ENCODE peak calls at places on chromosome 15, in ten cellular contexts. P is naive B cell; O is choroid plexus epithelial cell; G is RWPE1; Z is cardiac muscle cell; K is activated naive CD8-positive, alpha-beta T cell treated with anti-CD3 and anti-CD28 coated beads for 36 hours; C is left kidney; Y is chondrocyte; I is posterior cingulate gyrus; T is progenitor cell of endocrine pancreas. S is an unnamed sample.

GRCh38 chr15:71366926-71367325 is 251.7 kb downstream of the THSD4 start:
- DNase-seq in P (no peak), O (peak; percentile 50), G (no peak), Z (no peak), K (no peak), C (no peak), Y (no peak), I (no peak), T (no peak), S (no peak)

GRCh38 chr15:48603123-48603500 is 42.4 kb downstream of the FBN1 start:
- DNase-seq in P (no peak), O (no peak), G (no peak), Z (peak; percentile 47), K (no peak), C (no peak), Y (no peak), I (no peak), T (no peak), S (no peak)

GRCh38 chr15:68820205-68820588 is 498 bp downstream of the ANP32A start:
- DNase-seq in P (peak; percentile 62), O (no peak), G (peak; percentile 26), Z (peak; percentile 50), K (peak; percentile 69), C (peak; percentile 83), Y (no peak), I (no peak), T (peak; percentile 34), S (no peak)

GRCh38 chr15:74967670-74968069 is 11.1 kb upstream of the RPP25 start:
- DNase-seq in P (no peak), O (no peak), G (no peak), Z (no peak), K (no peak), C (no peak), Y (no peak), I (peak; percentile 5), T (no peak), S (no peak)

GRCh38 chr15:40092416-40093223 is 16.1 kb downstream of the BMF start:
- DNase-seq in P (no peak), O (peak; percentile 78), G (no peak), Z (peak; percentile 86), K (no peak), C (peak; percentile 97), Y (no peak), I (no peak), T (no peak), S (no peak)

GRCh38 chr15:66388057-66388363 is 1.3 kb downstream of the MAP2K1 start:
- DNase-seq in P (no peak), O (no peak), G (no peak), Z (no peak), K (no peak), C (no peak), Y (no peak), I (no peak), T (no peak), S (no peak)

GRCh38 chr15:74156018-74156417 is 17.5 kb upstream of the ISLR start:
- DNase-seq in P (no peak), O (no peak), G (no peak), Z (no peak), K (no peak), C (no peak), Y (no peak), I (no peak), T (no peak), S (no peak)

GRCh38 chr15:32659340-32659831 is 17.9 kb downstream of the SCG5 start:
- DNase-seq in P (no peak), O (peak; percentile 57), G (peak; percentile 89), Z (no peak), K (no peak), C (no peak), Y (no peak), I (no peak), T (no peak), S (no peak)

GRCh38 chr15:90680371-90680935 is 36.7 kb upstream of the BLM start:
- DNase-seq in P (no peak), O (peak; percentile 85), G (peak; percentile 73), Z (peak; percentile 86), K (no peak), C (no peak), Y (no peak), I (no peak), T (no peak), S (peak; percentile 76)

GRCh38 chr15:56286213-56286612 is 42.5 kb upstream of the RFX7 start:
- DNase-seq in P (no peak), O (no peak), G (no peak), Z (no peak), K (no peak), C (no peak), Y (no peak), I (no peak), T (no peak), S (no peak)

GRCh38 chr15:98586066-98586465 is 62.3 kb upstream of the IGF1R start:
- DNase-seq in P (no peak), O (no peak), G (no peak), Z (no peak), K (no peak), C (no peak), Y (no peak), I (no peak), T (no peak), S (no peak)

GRCh38 chr15:27258287-27258686 is 287.3 kb downstream of the GABRG3 start:
- DNase-seq in P (no peak), O (no peak), G (no peak), Z (no peak), K (no peak), C (no peak), Y (no peak), I (no peak), T (no peak), S (no peak)

GRCh38 chr15:76059320-76060097 is at the start of gene TMEM266:
- DNase-seq in P (peak; percentile 12), O (peak; percentile 8), G (peak; percentile 57), Z (peak; percentile 20), K (peak; percentile 47), C (peak; percentile 88), Y (no peak), I (no peak), T (peak; percentile 62), S (peak; percentile 13)

GRCh38 chr15:92891533-92892200 is 8.5 kb upstream of the CHD2 start:
- DNase-seq in P (no peak), O (no peak), G (no peak), Z (no peak), K (no peak), C (no peak), Y (no peak), I (no peak), T (no peak), S (no peak)

GRCh38 chr15:63040954-63041353 is 1.6 kb upstream of the TPM1 start:
- DNase-seq in P (no peak), O (no peak), G (no peak), Z (no peak), K (no peak), C (peak; percentile 41), Y (no peak), I (no peak), T (no peak), S (no peak)

GRCh38 chr15:79084308-79084968 is 6.1 kb downstream of the RASGRF1 start:
- DNase-seq in P (no peak), O (no peak), G (no peak), Z (no peak), K (no peak), C (no peak), Y (no peak), I (no peak), T (no peak), S (no peak)

GRCh38 chr15:90232941-90233700 is 620 bp downstream of the CIB1 start:
- DNase-seq in P (peak; percentile 24), O (peak; percentile 45), G (peak; percentile 70), Z (peak; percentile 42), K (peak; percentile 75), C (peak; percentile 80), Y (no peak), I (peak; percentile 81), T (peak; percentile 51), S (peak; percentile 45)

GRCh38 chr15:57947781-57948180 is 117.7 kb downstream of the ALDH1A2 start:
- DNase-seq in P (no peak), O (peak; percentile 20), G (no peak), Z (peak; percentile 43), K (no peak), C (peak; percentile 28), Y (no peak), I (no peak), T (no peak), S (no peak)

GRCh38 chr15:31309893-31310606 is 16.6 kb upstream of the KLF13 start:
- DNase-seq in P (no peak), O (no peak), G (no peak), Z (no peak), K (no peak), C (no peak), Y (no peak), I (peak; percentile 17), T (peak; percentile 2), S (no peak)

GRCh38 chr15:70054366-70054765 is 43.4 kb downstream of the TLE3 start:
- DNase-seq in P (no peak), O (no peak), G (no peak), Z (no peak), K (no peak), C (no peak), Y (no peak), I (peak; percentile 74), T (no peak), S (no peak)

GRCh38 chr15:70433583-70434288 is 329.6 kb downstream of the UACA start:
- DNase-seq in P (no peak), O (no peak), G (no peak), Z (no peak), K (no peak), C (peak; percentile 71), Y (no peak), I (no peak), T (no peak), S (no peak)

GRCh38 chr15:59741274-59741906 is 52.3 kb upstream of the BNIP2 start:
- DNase-seq in P (no peak), O (peak; percentile 25), G (peak; percentile 62), Z (peak; percentile 24), K (no peak), C (peak; percentile 67), Y (no peak), I (no peak), T (no peak), S (no peak)

GRCh38 chr15:77019476-77020331 is 24.8 kb downstream of the PSTPIP1 start:
- DNase-seq in P (no peak), O (peak; percentile 58), G (no peak), Z (no peak), K (peak; percentile 68), C (no peak), Y (peak; percentile 53), I (peak; percentile 73), T (no peak), S (peak; percentile 33)

GRCh38 chr15:92000709-92001108 is 147.2 kb downstream of the SLCO3A1 start:
- DNase-seq in P (no peak), O (no peak), G (no peak), Z (no peak), K (no peak), C (peak; percentile 35), Y (no peak), I (no peak), T (no peak), S (no peak)

GRCh38 chr15:39720721-39721611 is 61.7 kb downstream of the FSIP1 start:
- DNase-seq in P (no peak), O (peak; percentile 44), G (peak; percentile 64), Z (peak; percentile 41), K (no peak), C (no peak), Y (no peak), I (no peak), T (no peak), S (no peak)

GRCh38 chr15:40436116-40436891 is 4.4 kb upstream of the BAHD1 start:
- DNase-seq in P (no peak), O (no peak), G (no peak), Z (no peak), K (no peak), C (peak; percentile 71), Y (no peak), I (peak; percentile 90), T (no peak), S (no peak)

GRCh38 chr15:62545392-62546227 is 380.5 kb upstream of the C2CD4B start:
- DNase-seq in P (no peak), O (no peak), G (no peak), Z (peak; percentile 80), K (no peak), C (no peak), Y (no peak), I (no peak), T (no peak), S (no peak)

GRCh38 chr15:28942046-28942445 is 56.3 kb downstream of the APBA2 start:
- DNase-seq in P (no peak), O (no peak), G (no peak), Z (no peak), K (peak; percentile 40), C (no peak), Y (no peak), I (no peak), T (no peak), S (no peak)

S was measured in COLO829.